ENCODE peak calls at places on chromosomes 5 and 9, in eight cellular contexts. L is AG04450; G is CD14-positive monocyte; M is adrenal gland; T is AG09319; H is GM23338; X is uterus; O is activated CD8-positive, alpha-beta T cell treated with anti-CD3 and anti-CD28 coated beads for 36 hours. K is an unnamed sample.

GRCh38 chr9:120680161-120680560 is 34.1 kb downstream of the MEGF9 start:
- DNase-seq in X (no peak), O (no peak), L (no peak), H (no peak), T (no peak), M (no peak), G (no peak), K (no peak)

GRCh38 chr5:168879929-168880328 is 300.8 kb upstream of the PANK3 start:
- DNase-seq in X (no peak), O (no peak), L (no peak), G (no peak), M (peak; percentile 17), T (no peak), H (no peak), K (peak; percentile 44)

GRCh38 chr5:122773615-122774014 is 1.3 kb upstream of the SNX2 start:
- DNase-seq in X (no peak), G (no peak), H (no peak), O (no peak), M (no peak), L (no peak), T (no peak), K (no peak)

GRCh38 chr5:20606006-20606405 is 618.0 kb upstream of the CDH18 start:
- DNase-seq in L (no peak), M (no peak), O (no peak), T (no peak), H (no peak), G (no peak), X (no peak), K (no peak)

GRCh38 chr5:32942225-32942989 is 231.3 kb downstream of the NPR3 start:
- DNase-seq in G (no peak), T (no peak), L (no peak), H (peak; percentile 85), O (peak; percentile 9), M (no peak), X (no peak), K (peak; percentile 22)

GRCh38 chr5:153939101-153939500 is 99.6 kb downstream of the FAM114A2 start:
- DNase-seq in G (no peak), O (no peak), M (no peak), H (no peak), L (no peak), T (no peak), X (no peak), K (no peak)

GRCh38 chr5:57576317-57576716 is 93.7 kb upstream of the ACTBL2 start:
- DNase-seq in T (no peak), G (no peak), L (no peak), H (no peak), M (no peak), O (no peak), X (no peak), K (no peak)

GRCh38 chr9:16062542-16063240 is 509.8 kb downstream of the CCDC171 start:
- DNase-seq in M (no peak), O (peak; percentile 7), H (no peak), L (peak; percentile 90), T (no peak), X (no peak), G (no peak), K (no peak)

GRCh38 chr5:107772418-107773310 is 101.9 kb upstream of the EFNA5 start:
- DNase-seq in G (no peak), X (no peak), M (no peak), O (no peak), H (peak; percentile 35), L (no peak), T (no peak), K (no peak)

GRCh38 chr9:131423171-131423581 is 29.3 kb downstream of the PRRC2B start:
- DNase-seq in H (peak; percentile 75), X (peak; percentile 61), L (peak; percentile 71), O (peak; percentile 49), G (no peak), T (peak; percentile 35), M (peak; percentile 84), K (peak; percentile 42)

GRCh38 chr9:126546036-126546435 is 67.7 kb upstream of the LMX1B start:
- DNase-seq in M (no peak), G (peak; percentile 23), T (no peak), X (no peak), L (no peak), O (no peak), H (no peak), K (no peak)

GRCh38 chr9:7592321-7593319 is 207.0 kb downstream of the DMAC1 start:
- DNase-seq in M (no peak), X (no peak), T (no peak), L (no peak), O (no peak), G (no peak), H (peak; percentile 69), K (no peak)

GRCh38 chr9:95504053-95504963 is 12.5 kb downstream of the PTCH1 start:
- DNase-seq in X (no peak), O (no peak), T (no peak), H (peak; percentile 84), M (no peak), L (no peak), G (no peak), K (no peak)
- TF ChIP-seq CTCF in X (no peak), O (no peak), T (no peak), H (peak; percentile 13), M (no peak), L (no peak), G (no peak), K (no peak)

GRCh38 chr5:140116716-140117115 is 2.8 kb downstream of the PURA start:
- DNase-seq in T (no peak), O (no peak), M (no peak), H (peak; percentile 44), L (no peak), X (no peak), G (no peak), K (no peak)
- TF ChIP-seq CTCF in T (no peak), O (no peak), M (no peak), H (no peak), L (no peak), X (no peak), G (no peak), K (no peak)

DNA sequence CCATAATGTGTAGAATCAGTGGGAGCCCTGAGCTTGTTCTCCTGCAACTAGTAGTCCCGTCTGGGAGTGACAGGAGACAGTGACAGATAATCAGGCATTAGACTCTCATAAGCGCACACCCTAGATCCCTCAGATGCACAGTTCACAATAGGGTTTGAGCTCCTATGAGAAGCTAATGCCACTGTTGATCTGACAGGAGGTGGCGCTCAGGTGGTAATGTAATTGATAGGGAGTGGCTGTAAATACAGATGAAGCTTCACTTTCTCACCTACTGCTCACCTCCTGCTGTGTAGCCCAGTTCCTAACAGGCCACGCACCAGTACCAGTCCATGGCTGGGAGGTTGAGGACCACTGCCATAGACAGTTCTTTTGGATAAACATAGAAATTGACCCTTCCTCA is 188.7 kb downstream of the ROR2 start:
- DNase-seq in T (no peak), O (no peak), L (no peak), X (no peak), H (no peak), M (no peak), G (no peak), K (no peak)
- TF ChIP-seq CTCF in T (no peak), O (no peak), L (no peak), X (no peak), H (peak; percentile 46), M (no peak), G (no peak), K (no peak)

GRCh38 chr5:59221769-59222168 is 638.9 kb downstream of the RAB3C start:
- DNase-seq in G (no peak), M (no peak), T (no peak), O (no peak), H (peak; percentile 6), X (no peak), L (no peak), K (no peak)
- TF ChIP-seq CTCF in G (no peak), M (no peak), T (no peak), O (no peak), H (peak; percentile 12), X (no peak), L (no peak), K (no peak)

GRCh38 chr5:1012316-1012841 is 3.8 kb downstream of the NKD2 start:
- DNase-seq in T (no peak), M (no peak), H (no peak), G (no peak), X (no peak), L (no peak), O (no peak), K (no peak)

GRCh38 chr5:1011741-1012315 is 3.2 kb downstream of the NKD2 start:
- DNase-seq in M (no peak), L (no peak), O (no peak), H (no peak), T (no peak), X (no peak), G (peak; percentile 21), K (no peak)

GRCh38 chr5:1010641-1011046 is 2.0 kb downstream of the NKD2 start:
- DNase-seq in H (peak; percentile 34), L (no peak), T (no peak), X (no peak), M (no peak), O (no peak), G (peak; percentile 33), K (no peak)

GRCh38 chr5:1010181-1010510 is 1.5 kb downstream of the NKD2 start:
- DNase-seq in L (no peak), H (no peak), X (no peak), O (no peak), M (peak; percentile 8), G (no peak), T (no peak), K (no peak)

DNA sequence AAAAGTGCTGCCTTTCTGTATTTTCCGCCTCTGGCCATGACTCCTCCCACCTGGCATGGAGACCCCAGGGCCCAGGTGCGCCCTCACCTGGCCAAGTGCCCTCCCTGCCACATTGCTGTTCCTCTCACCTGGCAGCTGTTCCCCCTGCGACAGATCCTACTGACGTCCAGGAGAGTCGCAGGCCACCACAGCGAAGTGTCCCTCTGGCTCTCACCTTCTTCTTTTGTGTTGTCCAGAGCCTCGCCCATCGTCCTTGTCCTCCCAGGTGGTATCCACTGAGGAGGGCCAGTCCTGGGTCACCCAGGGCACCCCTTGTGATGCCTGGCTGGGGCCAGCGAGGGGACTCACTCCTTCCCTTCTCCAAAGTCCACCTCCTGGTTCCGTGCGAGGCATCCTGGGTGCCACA is 2.6 kb downstream of the NKD2 start:
- DNase-seq in L (no peak), X (no peak), T (no peak), M (no peak), H (peak; percentile 88), O (peak; percentile 79), G (peak; percentile 30), K (peak; percentile 84)
- TF ChIP-seq CTCF in L (no peak), X (no peak), T (peak; percentile 10), M (no peak), H (peak; percentile 93), O (peak; percentile 60), G (no peak), K (peak; percentile 23)

GRCh38 chr5:127072861-127073846 is at the start of gene C5orf63:
- DNase-seq in H (peak; percentile 84), M (peak; percentile 30), T (no peak), X (peak; percentile 40), L (no peak), G (no peak), O (peak; percentile 85), K (peak; percentile 78)
- TF ChIP-seq CTCF in H (no peak), M (no peak), T (no peak), X (peak; percentile 31), L (peak; percentile 18), G (no peak), O (peak; percentile 14), K (no peak)

GRCh38 chr5:78881884-78882283 is 103.2 kb downstream of the ARSB start:
- DNase-seq in G (no peak), X (no peak), L (no peak), T (no peak), M (no peak), O (no peak), H (no peak), K (no peak)
- TF ChIP-seq CTCF in G (no peak), X (no peak), L (no peak), T (no peak), M (no peak), O (no peak), H (no peak), K (no peak)